ENCODE peak calls at places on chromosomes 4 and X, in nine cellular contexts. M is suprapubic skin, Y is A549, R is ovary, O is tibial nerve, P is HepG2, C is sigmoid colon, Q is upper lobe of left lung, Z is K562. W is an unnamed sample.

GRCh38 chrX:107718156-107718621 is 57.4 kb downstream of the TSC22D3 start:
- DNase-seq in O (peak; percentile 95), Z (peak; percentile 77), R (peak; percentile 61), M (no peak), C (peak; percentile 94), Y (peak; percentile 86), Q (no peak), P (peak; percentile 44), W (peak; percentile 91)

GRCh38 chr4:110442309-110442708 is 33.6 kb upstream of the ENPEP start:
- DNase-seq in C (no peak), Q (no peak), O (no peak), R (no peak), Y (no peak), P (no peak), M (no peak), Z (no peak), W (no peak)

GRCh38 chr4:172881645-172882044 is 287.0 kb upstream of the GALNT7 start:
- DNase-seq in M (no peak), C (no peak), P (no peak), Z (no peak), O (no peak), R (no peak), Q (no peak), Y (no peak), W (no peak)

GRCh38 chrX:23952984-23953907 is 45.4 kb downstream of the CXorf58 start:
- DNase-seq in P (no peak), Q (no peak), M (no peak), C (no peak), Z (peak; percentile 68), O (peak; percentile 4), Y (peak; percentile 4), R (no peak), W (no peak)

GRCh38 chr4:15479913-15480185 is 10.2 kb downstream of the CC2D2A start:
- DNase-seq in Q (no peak), Y (no peak), C (no peak), M (no peak), R (no peak), Z (no peak), O (no peak), P (no peak), W (no peak)

GRCh38 chr4:25677157-25677556 is 21.5 kb downstream of the SLC34A2 start:
- DNase-seq in C (no peak), O (no peak), Q (no peak), Y (no peak), M (no peak), Z (no peak), R (no peak), P (no peak), W (no peak)

GRCh38 chrX:72121381-72121780 is 10.3 kb downstream of the RTL5 start:
- DNase-seq in Z (no peak), P (no peak), Y (no peak), M (no peak), Q (no peak), O (peak; percentile 69), R (no peak), C (peak; percentile 87), W (peak; percentile 49)

GRCh38 chr4:42654606-42655005 is 2.3 kb downstream of the ATP8A1 start:
- DNase-seq in R (peak; percentile 14), O (peak; percentile 17), M (no peak), C (no peak), Z (peak; percentile 17), Q (no peak), Y (no peak), P (peak; percentile 6), W (no peak)

GRCh38 chr4:102430511-102430910 is 70.6 kb upstream of the NFKB1 start:
- DNase-seq in C (no peak), Z (peak; percentile 25), M (no peak), R (no peak), O (no peak), Q (no peak), Y (peak; percentile 27), P (no peak), W (no peak)

GRCh38 chrX:10360121-10360520 is 203.3 kb downstream of the CLCN4 start:
- DNase-seq in C (peak; percentile 67), Y (no peak), Z (no peak), P (no peak), O (peak; percentile 4), R (peak; percentile 17), Q (no peak), M (no peak), W (no peak)

GRCh38 chrX:51759055-51759454 is 15.8 kb downstream of the GSPT2 start:
- DNase-seq in O (no peak), R (no peak), M (no peak), P (no peak), Z (no peak), Y (no peak), C (no peak), Q (no peak), W (no peak)

GRCh38 chr4:67700119-67700873 is 659 bp downstream of the UBA6 start:
- DNase-seq in C (no peak), R (no peak), Z (peak; percentile 21), Y (no peak), O (no peak), P (no peak), Q (no peak), M (no peak), W (no peak)

GRCh38 chr4:108696160-108696559 is 45.8 kb downstream of the OSTC start:
- DNase-seq in P (no peak), M (no peak), R (no peak), Y (no peak), O (no peak), Z (no peak), Q (no peak), C (no peak), W (no peak)

GRCh38 chrX:55057691-55058249 is 17.1 kb upstream of the PAGE2B start:
- DNase-seq in P (peak; percentile 7), Y (peak; percentile 33), M (no peak), Q (no peak), R (no peak), C (no peak), Z (peak; percentile 57), O (peak; percentile 60), W (no peak)

GRCh38 chr4:79399076-79399475 is 9.0 kb downstream of the GK2 start:
- DNase-seq in R (no peak), C (no peak), Q (no peak), Y (no peak), P (no peak), M (no peak), Z (no peak), O (no peak), W (no peak)

GRCh38 chrX:81662381-81662780 is 460.5 kb downstream of the SH3BGRL start:
- DNase-seq in O (no peak), Z (no peak), M (no peak), P (no peak), Q (no peak), Y (no peak), C (no peak), R (no peak), W (no peak)

GRCh38 chr4:153114771-153115321 is 89.4 kb upstream of the TRIM2 start:
- DNase-seq in O (no peak), Z (no peak), R (no peak), Q (no peak), P (no peak), C (no peak), M (no peak), Y (peak; percentile 48), W (peak; percentile 47)

GRCh38 chr4:139603576-139604387 is 47.8 kb upstream of the SETD7 start:
- DNase-seq in O (peak; percentile 84), Q (no peak), P (peak; percentile 67), M (no peak), Y (peak; percentile 80), C (no peak), Z (peak; percentile 80), R (no peak), W (no peak)

GRCh38 chrX:23779025-23779424 is 3.9 kb upstream of the SAT1 start:
- DNase-seq in M (no peak), O (no peak), Z (no peak), Q (no peak), R (no peak), C (no peak), Y (peak; percentile 89), P (no peak), W (no peak)

GRCh38 chrX:6095469-6095868 is 133.2 kb downstream of the NLGN4X start:
- DNase-seq in Y (peak; percentile 0), Z (no peak), M (no peak), C (no peak), P (no peak), R (no peak), Q (no peak), O (no peak), W (no peak)

DNA sequence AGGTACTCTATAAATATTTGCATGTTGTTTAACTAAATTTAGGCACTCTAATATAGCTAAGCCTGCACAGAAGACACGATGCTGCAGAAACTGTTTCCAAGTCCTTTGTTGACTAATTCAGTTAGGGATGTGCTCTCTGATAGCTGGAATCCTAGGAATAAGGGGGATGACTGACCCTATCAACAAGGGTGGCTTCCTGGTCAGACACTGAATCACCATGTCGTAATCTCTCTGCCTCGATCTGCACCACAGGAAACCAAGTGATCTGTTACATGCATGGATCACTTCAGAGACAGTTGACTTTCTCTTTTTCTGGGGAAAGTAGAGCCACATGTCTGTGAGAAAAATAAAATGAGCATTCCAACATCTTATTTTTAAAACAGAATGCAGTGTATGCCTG is 169.1 kb downstream of the GUCY2F start:
- DNase-seq in C (no peak), Y (no peak), R (no peak), O (no peak), M (no peak), Q (no peak), Z (no peak), P (no peak), W (no peak)
- TF ChIP-seq EP300 in C (no peak), Y (no peak), R (no peak), O (no peak), M (no peak), Q (no peak), Z (no peak), P (no peak), W (no peak)

GRCh38 chr4:158760866-158761265 is 8.0 kb upstream of the FNIP2 start:
- DNase-seq in R (no peak), Q (no peak), C (no peak), O (no peak), Y (no peak), M (no peak), Z (no peak), P (no peak), W (no peak)
- H3K27ac ChIP-seq in R (no peak overlapping the region), Q (no peak overlapping the region), C (no peak overlapping the region), O (no peak overlapping the region), Y (no peak overlapping the region), M (no peak overlapping the region), Z (no peak overlapping the region), P (no peak overlapping the region), W (no peak overlapping the region)

GRCh38 chr4:149426461-149426860 is 389.2 kb downstream of the IQCM start:
- DNase-seq in R (no peak), Z (no peak), C (no peak), Y (no peak), M (no peak), Q (no peak), O (no peak), P (no peak), W (no peak)
- TF ChIP-seq EP300 in R (no peak), Z (no peak), C (no peak), Y (no peak), M (no peak), Q (no peak), O (no peak), P (no peak), W (no peak)

DNA sequence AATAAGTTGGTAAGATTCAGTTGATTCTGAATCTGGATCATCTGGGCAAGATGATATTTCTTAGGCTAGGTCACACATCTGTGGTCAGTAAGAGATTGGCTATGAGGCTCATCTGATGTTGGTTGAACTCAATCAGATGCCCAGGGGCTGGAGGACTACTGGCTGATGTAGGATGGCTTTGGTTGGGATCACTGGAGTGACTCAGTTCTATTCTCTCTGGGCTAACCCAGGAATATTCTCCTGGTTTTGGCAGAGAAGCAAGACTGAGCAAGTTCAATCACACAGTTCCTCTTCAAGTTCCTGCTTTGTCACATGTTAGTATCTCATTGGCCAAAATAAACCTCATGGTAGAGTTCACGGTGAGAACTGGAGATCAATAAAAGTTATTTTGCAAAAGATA is 902.3 kb upstream of the SLIT2 start:
- DNase-seq in Z (no peak), C (no peak), P (no peak), O (no peak), Y (no peak), M (no peak), R (no peak), Q (no peak), W (no peak)
- H3K27ac ChIP-seq in Z (no peak overlapping the region), C (no peak overlapping the region), P (no peak overlapping the region), O (no peak overlapping the region), Y (no peak overlapping the region), M (no peak overlapping the region), R (no peak overlapping the region), Q (no peak overlapping the region), W (no peak overlapping the region)

W was measured in stomach.